ENCODE peak calls at places on chromosomes 12 and 14, in five cellular contexts. C is stimulated activated CD8-positive, alpha-beta memory T cell treated with anti-CD3 and anti-CD28 coated beads, Interleukin-4, amount 100 ng/mL, for 24 hours; T is NCI-H146; J is ascending aorta; L is fibroblast of lung. Q is an unnamed sample.

GRCh38 chr12:49792181-49792970 is 35.8 kb downstream of the NCKAP5L start:
- DNase-seq in C (no peak), T (no peak), J (no peak), L (no peak), Q (no peak)

GRCh38 chr12:132343294-132343972 is 14.0 kb upstream of the GALNT9 start:
- DNase-seq in C (no peak), T (no peak), J (no peak), L (no peak), Q (no peak)

GRCh38 chr12:10097521-10097920 is 1.3 kb downstream of the CLEC1A start:
- DNase-seq in C (no peak), T (no peak), J (no peak), L (no peak), Q (no peak)

GRCh38 chr12:75207338-75208083 is 2.1 kb downstream of the KCNC2 start:
- DNase-seq in C (no peak), T (no peak), J (no peak), L (no peak), Q (peak; percentile 66)

GRCh38 chr12:29717540-29718100 is 66.1 kb downstream of the TMTC1 start:
- DNase-seq in C (no peak), T (no peak), J (no peak), L (no peak), Q (no peak)

GRCh38 chr12:56188786-56189335 is 422 bp downstream of the SMARCC2 start:
- DNase-seq in C (no peak), T (peak; percentile 75), J (no peak), L (no peak), Q (no peak)

GRCh38 chr14:99732436-99733220 is 48.5 kb downstream of the CYP46A1 start:
- DNase-seq in C (no peak), T (no peak), J (peak; percentile 8), L (no peak), Q (no peak)

GRCh38 chr12:47188576-47189441 is 109.0 kb upstream of the AMIGO2 start:
- DNase-seq in C (no peak), T (no peak), J (no peak), L (peak; percentile 83), Q (no peak)

GRCh38 chr12:143964-144649 is 69.8 kb downstream of the SLC6A12 start:
- DNase-seq in C (no peak), T (peak; percentile 74), J (no peak), L (peak; percentile 44), Q (no peak)

GRCh38 chr14:75310295-75311059 is 31.8 kb downstream of the FOS start:
- DNase-seq in C (no peak), T (peak; percentile 66), J (peak; percentile 57), L (peak; percentile 82), Q (peak; percentile 82)

GRCh38 chr12:26319511-26319910 is 124.1 kb downstream of the SSPN start:
- DNase-seq in C (no peak), T (no peak), J (no peak), L (peak; percentile 96), Q (no peak)

GRCh38 chr12:47276253-47277070 is 196.7 kb upstream of the AMIGO2 start:
- DNase-seq in C (peak; percentile 22), T (no peak), J (no peak), L (peak; percentile 79), Q (peak; percentile 36)

GRCh38 chr12:46160081-46160980 is 108.5 kb downstream of the SLC38A1 start:
- DNase-seq in C (no peak), T (peak; percentile 44), J (no peak), L (peak; percentile 93), Q (no peak)

GRCh38 chr12:48986720-48987291 is 8.7 kb downstream of the WNT1 start:
- DNase-seq in C (no peak), T (peak; percentile 83), J (no peak), L (no peak), Q (no peak)

GRCh38 chr12:64608901-64609542 is 1.3 kb upstream of the RASSF3 start:
- DNase-seq in C (no peak), T (peak; percentile 62), J (no peak), L (peak; percentile 61), Q (no peak)

GRCh38 chr12:67410667-67411067 is 141.5 kb downstream of the CAND1 start:
- DNase-seq in C (no peak), T (peak; percentile 43), J (no peak), L (no peak), Q (no peak)

GRCh38 chr12:99334737-99335136 is 312.8 kb upstream of the GARIN6 start:
- DNase-seq in C (no peak), T (no peak), J (no peak), L (no peak), Q (no peak)

GRCh38 chr12:113933201-113933786 is 32.8 kb downstream of the RBM19 start:
- DNase-seq in C (no peak), T (no peak), J (no peak), L (peak; percentile 77), Q (no peak)

GRCh38 chr14:59816931-59817330 is 53.6 kb downstream of the RTN1 start:
- DNase-seq in C (no peak), T (no peak), J (no peak), L (no peak), Q (no peak)

GRCh38 chr14:99734406-99735051 is 50.4 kb downstream of the CYP46A1 start:
- DNase-seq in C (no peak), T (no peak), J (peak; percentile 4), L (no peak), Q (peak; percentile 25)

GRCh38 chr12:46020768-46021167 is 30.4 kb upstream of the SCAF11 start:
- DNase-seq in C (no peak), T (no peak), J (no peak), L (no peak), Q (no peak)

GRCh38 chr12:119788783-119789182 is 88.3 kb downstream of the CIT start:
- DNase-seq in C (no peak), T (no peak), J (no peak), L (no peak), Q (no peak)

GRCh38 chr12:107448198-107448597 is 237.4 kb upstream of the PWP1 start:
- DNase-seq in C (no peak), T (peak; percentile 32), J (no peak), L (no peak), Q (no peak)

GRCh38 chr14:26163761-26164160 is 434.1 kb downstream of the NOVA1 start:
- DNase-seq in C (no peak), T (peak; percentile 47), J (no peak), L (peak; percentile 39), Q (no peak)

GRCh38 chr12:64826234-64826633 is 1.8 kb downstream of the TBC1D30 start:
- DNase-seq in C (peak; percentile 20), T (peak; percentile 86), J (no peak), L (peak; percentile 59), Q (peak; percentile 54)

GRCh38 chr14:91246051-91246852 is 1.7 kb upstream of the GPR68 start:
- DNase-seq in C (no peak), T (peak; percentile 19), J (no peak), L (no peak), Q (no peak)

GRCh38 chr12:50059440-50060119 is 2.2 kb downstream of the ASIC1 start:
- DNase-seq in C (peak; percentile 67), T (no peak), J (no peak), L (peak; percentile 39), Q (no peak)

GRCh38 chr12:116636636-116637519 is 77.7 kb downstream of the MAP1LC3B2 start:
- DNase-seq in C (no peak), T (no peak), J (no peak), L (no peak), Q (no peak)

GRCh38 chr14:75402867-75403413 is 24.9 kb upstream of the JDP2 start:
- DNase-seq in C (no peak), T (no peak), J (no peak), L (no peak), Q (no peak)

GRCh38 chr14:105420141-105420975 is 731 bp downstream of the MTA1 start:
- DNase-seq in C (no peak), T (peak; percentile 23), J (no peak), L (no peak), Q (peak; percentile 80)

GRCh38 chr12:1533602-1534304 is 60.6 kb downstream of the FBXL14 start:
- DNase-seq in C (peak; percentile 35), T (peak; percentile 14), J (no peak), L (peak; percentile 92), Q (no peak)

GRCh38 chr14:75886661-75887348 is 95.0 kb downstream of the TGFB3 start:
- DNase-seq in C (no peak), T (no peak), J (no peak), L (no peak), Q (no peak)